ENCODE peak calls at places on chromosomes 2 and 18, in six cellular contexts. One of them, this sample, is unnamed.

GRCh38 chr2:121386707-121387106 is 101.7 kb upstream of the TFCP2L1 start:
- DNase-seq in Panc1: no peak
- DNase-seq in T-helper 1 cell: no peak
- DNase-seq in left ventricle myocardium inferior: no peak
- DNase-seq in NCI-H2081: no peak
- DNase-seq in stimulated activated CD8-positive, alpha-beta memory T cell treated with anti-CD3 and anti-CD28 coated beads, Interleukin-2, amount 100 ng/mL, for 48 hours: no peak
- DNase-seq in this sample: no peak

GRCh38 chr2:65056990-65057375 is 767 bp downstream of the CEP68 start:
- DNase-seq in stimulated activated CD8-positive, alpha-beta memory T cell treated with anti-CD3 and anti-CD28 coated beads, Interleukin-2, amount 100 ng/mL, for 48 hours: no peak
- DNase-seq in left ventricle myocardium inferior: no peak
- DNase-seq in Panc1: no peak
- DNase-seq in NCI-H2081: no peak
- DNase-seq in T-helper 1 cell: no peak
- DNase-seq in this sample: no peak

GRCh38 chr18:76564117-76564516 is 69.1 kb upstream of the ZNF516 start:
- DNase-seq in stimulated activated CD8-positive, alpha-beta memory T cell treated with anti-CD3 and anti-CD28 coated beads, Interleukin-2, amount 100 ng/mL, for 48 hours: no peak
- DNase-seq in T-helper 1 cell: no peak
- DNase-seq in Panc1: no peak
- DNase-seq in left ventricle myocardium inferior: no peak
- DNase-seq in NCI-H2081: no peak
- DNase-seq in this sample: no peak

GRCh38 chr18:57397440-57397839 is 37.7 kb upstream of the ONECUT2 start:
- DNase-seq in left ventricle myocardium inferior: no peak
- DNase-seq in Panc1: peak; percentile 10
- DNase-seq in NCI-H2081: no peak
- DNase-seq in T-helper 1 cell: no peak
- DNase-seq in stimulated activated CD8-positive, alpha-beta memory T cell treated with anti-CD3 and anti-CD28 coated beads, Interleukin-2, amount 100 ng/mL, for 48 hours: no peak
- DNase-seq in this sample: no peak

GRCh38 chr2:186780701-186781316 is 68.2 kb downstream of the ZSWIM2 start:
- DNase-seq in NCI-H2081: no peak
- DNase-seq in left ventricle myocardium inferior: no peak
- DNase-seq in Panc1: no peak
- DNase-seq in stimulated activated CD8-positive, alpha-beta memory T cell treated with anti-CD3 and anti-CD28 coated beads, Interleukin-2, amount 100 ng/mL, for 48 hours: no peak
- DNase-seq in T-helper 1 cell: no peak
- DNase-seq in this sample: no peak

GRCh38 chr2:217413193-217413592 is 553.3 kb upstream of the TNP1 start:
- DNase-seq in NCI-H2081: no peak
- DNase-seq in Panc1: no peak
- DNase-seq in T-helper 1 cell: no peak
- DNase-seq in left ventricle myocardium inferior: no peak
- DNase-seq in stimulated activated CD8-positive, alpha-beta memory T cell treated with anti-CD3 and anti-CD28 coated beads, Interleukin-2, amount 100 ng/mL, for 48 hours: no peak
- DNase-seq in this sample: no peak

GRCh38 chr2:128347701-128348504 is 29.2 kb upstream of the HS6ST1 start:
- DNase-seq in Panc1: no peak
- DNase-seq in T-helper 1 cell: no peak
- DNase-seq in stimulated activated CD8-positive, alpha-beta memory T cell treated with anti-CD3 and anti-CD28 coated beads, Interleukin-2, amount 100 ng/mL, for 48 hours: no peak
- DNase-seq in left ventricle myocardium inferior: peak; percentile 75
- DNase-seq in NCI-H2081: peak; percentile 41
- DNase-seq in this sample: no peak

GRCh38 chr2:185628985-185629384 is 109.6 kb upstream of the FSIP2 start:
- DNase-seq in T-helper 1 cell: no peak
- DNase-seq in stimulated activated CD8-positive, alpha-beta memory T cell treated with anti-CD3 and anti-CD28 coated beads, Interleukin-2, amount 100 ng/mL, for 48 hours: no peak
- DNase-seq in Panc1: no peak
- DNase-seq in NCI-H2081: no peak
- DNase-seq in left ventricle myocardium inferior: no peak
- DNase-seq in this sample: no peak

GRCh38 chr2:236177967-236178909 is 10.1 kb upstream of the GBX2 start:
- DNase-seq in stimulated activated CD8-positive, alpha-beta memory T cell treated with anti-CD3 and anti-CD28 coated beads, Interleukin-2, amount 100 ng/mL, for 48 hours: no peak
- DNase-seq in left ventricle myocardium inferior: peak; percentile 58
- DNase-seq in T-helper 1 cell: no peak
- DNase-seq in NCI-H2081: peak; percentile 64
- DNase-seq in Panc1: peak; percentile 69
- DNase-seq in this sample: peak; percentile 13

GRCh38 chr2:1032030-1032429 is 81.4 kb downstream of the SNTG2 start:
- DNase-seq in Panc1: no peak
- DNase-seq in T-helper 1 cell: no peak
- DNase-seq in left ventricle myocardium inferior: no peak
- DNase-seq in stimulated activated CD8-positive, alpha-beta memory T cell treated with anti-CD3 and anti-CD28 coated beads, Interleukin-2, amount 100 ng/mL, for 48 hours: no peak
- DNase-seq in NCI-H2081: no peak
- DNase-seq in this sample: no peak

GRCh38 chr2:58585233-58585632 is 344.1 kb upstream of the FANCL start:
- DNase-seq in NCI-H2081: no peak
- DNase-seq in T-helper 1 cell: no peak
- DNase-seq in left ventricle myocardium inferior: no peak
- DNase-seq in Panc1: no peak
- DNase-seq in stimulated activated CD8-positive, alpha-beta memory T cell treated with anti-CD3 and anti-CD28 coated beads, Interleukin-2, amount 100 ng/mL, for 48 hours: no peak
- DNase-seq in this sample: no peak